ENCODE peak calls at places on chromosomes 13 and 19, in four cellular contexts. T is fibroblast of pulmonary artery, J is gastrocnemius medialis, Y is Peyer's patch. G is an unnamed sample.

GRCh38 chr13:67015976-67016600 is 214.0 kb downstream of the PCDH9 start:
- DNase-seq in J (no peak), T (no peak), Y (no peak), G (no peak)

GRCh38 chr19:45121827-45122345 is 28.9 kb downstream of the PPP1R37 start:
- DNase-seq in Y (no peak), T (no peak), J (no peak), G (no peak)

GRCh38 chr19:28640506-28640905 is 572.4 kb downstream of the UQCRFS1 start:
- DNase-seq in J (no peak), T (no peak), Y (no peak), G (no peak)

GRCh38 chr19:3923096-3923758 is 9.6 kb upstream of the NMRK2 start:
- DNase-seq in J (no peak), T (no peak), Y (no peak), G (no peak)

GRCh38 chr13:55999709-56000108 is 1141.0 kb upstream of the PRR20A start:
- DNase-seq in Y (no peak), J (no peak), T (no peak), G (no peak)

GRCh38 chr13:98905199-98905598 is 72.7 kb downstream of the DOCK9 start:
- DNase-seq in Y (no peak), J (no peak), T (no peak), G (no peak)

GRCh38 chr13:44747179-44747578 is 171.0 kb upstream of the TSC22D1 start:
- DNase-seq in T (no peak), Y (no peak), J (peak; percentile 72), G (no peak)

GRCh38 chr13:89966524-89966923 is 1381.0 kb upstream of the MIR17HG start:
- DNase-seq in J (no peak), T (no peak), Y (no peak), G (no peak)

GRCh38 chr19:1980782-1981181 is 34.7 kb downstream of the BTBD2 start:
- DNase-seq in J (no peak), T (no peak), Y (no peak), G (no peak)

GRCh38 chr19:2235396-2236284 is 489 bp downstream of the PLEKHJ1 start:
- DNase-seq in Y (peak; percentile 90), T (no peak), J (no peak), G (no peak)

GRCh38 chr13:80101040-80101439 is 239.9 kb downstream of the SPRY2 start:
- DNase-seq in T (no peak), Y (no peak), J (no peak), G (no peak)

GRCh38 chr13:59133903-59134302 is 1029.8 kb downstream of the DIAPH3 start:
- DNase-seq in T (no peak), J (no peak), Y (no peak), G (no peak)

GRCh38 chr19:10769533-10770491 is 51.9 kb downstream of the DNM2 start:
- DNase-seq in Y (no peak), T (peak; percentile 31), J (peak; percentile 69), G (peak; percentile 46)

GRCh38 chr19:39276740-39277139 is 8.5 kb downstream of the IFNL2 start:
- DNase-seq in Y (no peak), J (no peak), T (no peak), G (no peak)

GRCh38 chr13:30312859-30313258 is 5.5 kb upstream of the KATNAL1 start:
- DNase-seq in T (peak; percentile 70), J (no peak), Y (no peak), G (no peak)

GRCh38 chr19:48613024-48613851 is 1.6 kb downstream of the FAM83E start:
- DNase-seq in T (no peak), J (no peak), Y (peak; percentile 78), G (no peak)

GRCh38 chr19:48616041-48616436 is 1.2 kb upstream of the FAM83E start:
- DNase-seq in T (no peak), Y (no peak), J (no peak), G (no peak)

GRCh38 chr19:48615145-48616040 is 517 bp upstream of the FAM83E start:
- DNase-seq in T (no peak), J (no peak), Y (no peak), G (no peak)

GRCh38 chr19:48613852-48614435 is 932 bp downstream of the FAM83E start:
- DNase-seq in T (no peak), Y (no peak), J (no peak), G (no peak)

DNA sequence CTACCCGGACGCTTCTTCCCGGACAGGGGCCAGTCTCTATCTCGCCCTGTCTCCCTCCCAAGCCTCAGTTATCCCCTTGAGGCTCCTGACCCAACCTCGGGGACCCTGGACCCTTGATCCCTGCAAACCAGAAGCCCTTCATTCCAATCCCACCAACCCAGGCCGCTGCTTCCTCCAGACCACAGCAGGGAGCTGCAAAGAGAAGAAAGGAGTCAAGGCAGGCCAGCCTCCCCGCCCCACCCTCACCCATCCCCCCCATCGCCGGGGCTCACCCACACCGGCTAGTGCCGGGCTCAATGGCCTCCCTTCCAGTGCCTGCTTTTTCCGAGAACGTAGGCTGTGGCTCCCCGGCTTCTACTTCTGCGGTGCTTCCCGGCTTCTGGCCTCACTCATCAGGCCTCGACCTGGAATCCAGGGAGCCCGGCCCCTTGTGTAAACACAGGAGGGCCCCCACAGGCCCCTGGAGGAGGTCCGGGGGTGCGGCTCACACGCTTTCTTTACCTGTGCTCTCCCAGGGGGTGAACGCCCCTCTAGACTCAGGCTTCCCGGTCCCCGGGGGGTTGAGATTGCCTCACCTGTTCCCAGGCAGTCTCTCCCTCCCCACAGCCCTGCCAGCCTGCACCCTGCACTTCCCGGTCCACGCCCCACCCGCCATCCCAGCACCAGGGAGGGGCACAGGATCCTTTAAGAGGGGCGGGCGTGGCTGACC is at the start of gene FAM83E:
- DNase-seq in T (no peak), Y (peak; percentile 95), J (no peak), G (no peak)
- H3K4me3 ChIP-seq in T (no peak within 1 kb of the TSS), Y (no peak within 1 kb of the TSS), J (no peak within 1 kb of the TSS), G (no peak within 1 kb of the TSS)

DNA sequence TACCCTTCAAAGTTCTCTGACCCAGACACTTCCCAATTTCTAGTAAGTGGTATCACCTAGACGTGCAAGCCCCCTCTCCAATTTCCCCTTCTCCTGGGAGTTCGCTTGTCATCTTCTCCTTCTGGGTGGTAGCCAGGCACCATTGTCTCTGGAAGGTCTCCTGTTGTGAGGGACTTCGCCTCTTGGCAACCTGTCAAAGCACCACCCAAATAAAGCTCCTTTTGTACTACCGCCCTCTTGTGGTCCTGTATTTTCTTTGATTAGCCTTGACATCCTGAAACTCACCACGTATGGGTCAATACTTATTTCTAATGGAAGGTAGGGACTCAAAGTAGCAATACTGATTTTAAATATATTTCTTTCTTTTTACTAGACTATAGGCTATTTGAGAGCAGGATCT is 8.2 kb downstream of the GPC5 start:
- DNase-seq in T (peak; percentile 61), Y (peak; percentile 45), J (no peak), G (no peak)
- TF ChIP-seq CTCF in T (peak; percentile 62), Y (no peak), J (no peak), G (no peak)

DNA sequence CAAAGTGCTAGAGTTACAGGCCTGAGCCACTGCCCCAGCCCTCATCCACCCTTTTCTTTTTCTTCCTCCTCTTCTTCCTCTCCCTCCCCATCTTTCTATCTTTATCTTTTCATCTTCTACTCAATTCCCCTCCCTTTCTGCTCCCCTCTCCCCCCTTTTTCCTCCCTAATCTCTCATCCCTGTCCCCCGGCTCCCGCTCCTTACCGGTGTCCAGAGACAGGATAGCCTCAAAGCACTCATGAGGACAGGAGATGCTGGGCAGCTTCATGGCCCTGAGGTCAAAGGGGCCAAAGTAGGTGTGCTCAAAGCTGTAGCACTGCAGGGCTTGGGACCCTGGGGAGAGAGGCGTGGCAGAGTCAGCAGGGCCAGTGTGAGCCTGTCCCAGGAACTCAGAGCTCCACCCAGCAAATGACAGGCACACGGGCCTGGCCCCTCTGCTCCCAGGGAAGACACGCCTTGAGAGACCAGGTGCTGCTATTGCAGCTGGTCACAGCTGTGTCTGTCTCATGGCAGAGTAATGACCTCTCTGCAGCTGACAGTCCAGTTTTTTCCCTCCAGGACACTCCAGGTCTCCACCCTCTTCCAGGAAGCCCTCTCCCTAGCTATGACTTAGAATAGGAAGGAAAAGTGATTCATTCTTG is 2.6 kb downstream of the LYPD5 start:
- DNase-seq in J (no peak), T (no peak), Y (no peak), G (no peak)
- H3K4me3 ChIP-seq in J (no peak overlapping the region), T (no peak overlapping the region), Y (no peak overlapping the region), G (no peak overlapping the region)

DNA sequence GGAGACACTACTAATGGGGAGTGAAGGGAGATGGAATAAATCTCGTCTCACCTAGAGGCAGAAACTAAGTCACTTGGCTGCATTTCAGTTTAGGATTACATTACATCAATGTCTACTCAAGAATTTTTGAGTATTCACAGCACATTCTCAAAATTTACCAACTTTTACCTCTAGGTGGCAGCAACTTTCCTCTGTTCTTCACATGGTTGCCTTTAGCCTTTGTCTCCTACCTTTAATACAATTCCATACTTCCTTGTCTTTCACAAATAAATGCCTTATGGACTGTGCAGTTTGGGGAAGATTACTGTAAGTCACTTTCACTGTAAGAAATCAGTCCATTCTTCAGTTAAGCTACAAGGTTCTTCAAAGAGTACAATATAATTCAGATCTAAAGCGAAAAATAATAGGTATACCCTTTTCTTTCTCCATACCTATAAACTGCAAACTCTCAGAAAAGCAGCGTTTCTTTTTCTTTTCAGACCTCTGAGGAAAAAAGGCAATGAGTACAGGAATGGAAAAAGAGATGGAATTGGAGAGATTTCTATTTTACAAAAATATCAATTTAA is 379.4 kb downstream of the KLF12 start:
- DNase-seq in Y (no peak), J (no peak), T (peak; percentile 84), G (no peak)
- TF ChIP-seq CTCF in Y (peak; percentile 72), J (peak; percentile 73), T (peak; percentile 65), G (peak; percentile 58)

GRCh38 chr19:17555929-17556813 is 722 bp downstream of the COLGALT1 start:
- DNase-seq in T (peak; percentile 70), Y (peak; percentile 83), J (peak; percentile 41), G (peak; percentile 55)

GRCh38 chr19:17550076-17550667 is 5.3 kb upstream of the COLGALT1 start:
- DNase-seq in J (no peak), T (no peak), Y (no peak), G (no peak)

GRCh38 chr19:17554968-17555479 is 425 bp upstream of the COLGALT1 start:
- DNase-seq in T (no peak), Y (no peak), J (no peak), G (no peak)

GRCh38 chr19:17555480-17555928 is at the start of gene COLGALT1:
- DNase-seq in T (peak; percentile 97), J (peak; percentile 97), Y (peak; percentile 100), G (peak; percentile 98)

GRCh38 chr19:17553256-17553655 is 2.2 kb upstream of the COLGALT1 start:
- DNase-seq in J (peak; percentile 70), Y (peak; percentile 62), T (peak; percentile 99), G (peak; percentile 76)
- H3K4me3 ChIP-seq in J (no peak overlapping the region), Y (no peak overlapping the region), T (no peak overlapping the region), G (no peak overlapping the region)

DNA sequence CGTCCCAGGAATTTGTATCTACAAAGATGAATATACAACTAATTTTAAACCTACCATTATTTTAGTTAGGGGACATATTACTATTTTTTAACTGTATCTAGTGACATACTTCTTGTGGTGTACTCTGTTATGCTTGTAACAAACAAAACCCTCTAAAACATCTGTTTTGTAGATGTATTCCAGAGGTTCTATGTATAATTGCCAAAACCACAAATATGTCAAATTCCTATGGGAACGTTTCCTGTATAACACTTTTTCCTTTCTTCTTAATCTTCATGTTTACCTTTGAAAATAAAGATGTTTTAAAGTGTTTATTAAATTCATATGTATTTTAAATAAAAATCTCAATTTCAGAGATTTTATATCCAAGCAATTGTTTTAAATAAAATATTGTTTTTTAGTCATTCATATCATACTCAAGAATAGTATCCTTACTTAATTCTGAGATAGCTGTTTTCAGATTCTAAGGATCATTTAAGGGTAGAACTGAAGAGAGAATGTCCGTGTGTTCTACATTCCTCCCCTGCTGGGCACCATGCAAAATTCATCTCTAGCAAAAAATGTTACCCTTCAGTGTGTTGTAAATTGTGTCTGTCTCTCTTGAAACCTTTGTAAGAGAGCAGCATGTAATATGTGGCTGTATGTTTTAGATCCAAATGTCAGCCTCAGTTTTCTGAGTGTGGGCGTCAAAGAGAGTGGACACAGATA is 1327.7 kb downstream of the EFNB2 start:
- DNase-seq in J (no peak), Y (no peak), T (no peak), G (no peak)
- TF ChIP-seq CTCF in J (no peak), Y (no peak), T (peak; percentile 16), G (no peak)

G was measured in uterus.